ENCODE peak calls at places on chromosomes 16 and 17, in nine cellular contexts. B is COR-L47, O is HTR-8/SVneo, Z is SK-MEL-5, D is GM12864, X is spleen, J is breast epithelium, W is IMR-90, M is HEK293T. P is an unnamed sample.

GRCh38 chr16:84618428-84619102 is 687 bp upstream of the COTL1 start:
- DNase-seq in B (no peak), X (peak; percentile 81), W (peak; percentile 98), D (no peak), J (peak; percentile 42), O (peak; percentile 76), M (peak; percentile 50), Z (peak; percentile 95), P (no peak)

GRCh38 chr16:70271696-70272095 is 17.6 kb downstream of the AARS1 start:
- DNase-seq in B (no peak), J (no peak), X (no peak), Z (no peak), D (no peak), O (no peak), W (no peak), M (no peak), P (no peak)

GRCh38 chr16:474420-475122 is 49.1 kb downstream of the RAB11FIP3 start:
- DNase-seq in X (no peak), B (no peak), W (no peak), D (no peak), Z (peak; percentile 80), M (no peak), O (no peak), J (no peak), P (no peak)

GRCh38 chr16:13923703-13924298 is 3.8 kb downstream of the ERCC4 start:
- DNase-seq in D (no peak), O (peak; percentile 48), W (peak; percentile 67), Z (peak; percentile 55), X (no peak), M (peak; percentile 40), J (no peak), B (peak; percentile 23), P (peak; percentile 24)

GRCh38 chr16:2535644-2536021 is 2.2 kb upstream of the PDPK1 start:
- DNase-seq in W (peak; percentile 93), O (no peak), X (peak; percentile 78), M (no peak), D (no peak), J (no peak), B (no peak), Z (no peak), P (no peak)

GRCh38 chr17:81551458-81552243 is 502 bp downstream of the FAAP100 start:
- DNase-seq in X (peak; percentile 85), Z (peak; percentile 48), J (no peak), B (no peak), D (no peak), W (peak; percentile 16), M (peak; percentile 39), O (no peak), P (no peak)

GRCh38 chr17:35816723-35817122 is 7.4 kb downstream of the TAF15 start:
- DNase-seq in M (no peak), X (no peak), O (no peak), Z (no peak), J (no peak), B (no peak), W (no peak), D (no peak), P (no peak)

GRCh38 chr17:80832888-80833583 is 158.6 kb upstream of the CHMP6 start:
- DNase-seq in X (peak; percentile 90), O (peak; percentile 97), B (peak; percentile 94), D (peak; percentile 77), Z (peak; percentile 96), J (peak; percentile 86), M (peak; percentile 89), W (peak; percentile 99), P (peak; percentile 97)

GRCh38 chr17:63382826-63383225 is 63.3 kb downstream of the CYB561 start:
- DNase-seq in X (no peak), M (no peak), O (peak; percentile 24), Z (no peak), D (no peak), J (no peak), W (peak; percentile 71), B (no peak), P (no peak)

GRCh38 chr16:73404001-73404400 is 356.1 kb upstream of the ZFHX3 start:
- DNase-seq in D (no peak), O (no peak), W (no peak), J (no peak), M (no peak), X (no peak), B (no peak), Z (no peak), P (no peak)

GRCh38 chr16:78249056-78249455 is 149.6 kb downstream of the WWOX start:
- DNase-seq in D (no peak), O (no peak), X (no peak), J (no peak), B (no peak), W (no peak), Z (no peak), M (peak; percentile 31), P (no peak)

GRCh38 chr16:31464781-31465260 is 5.5 kb downstream of the ARMC5 start:
- DNase-seq in B (no peak), M (no peak), O (no peak), Z (no peak), D (no peak), J (no peak), W (no peak), X (peak; percentile 72), P (no peak)

GRCh38 chr17:16439867-16440351 is 24.5 kb downstream of the TRPV2 start:
- DNase-seq in W (no peak), J (no peak), B (no peak), D (no peak), O (no peak), Z (no peak), M (no peak), X (no peak), P (no peak)

GRCh38 chr16:34078697-34079096 is 619.3 kb downstream of the TP53TG3F start:
- DNase-seq in B (no peak), M (no peak), W (peak; percentile 65), D (peak; percentile 13), O (no peak), X (no peak), J (no peak), Z (no peak), P (no peak)

GRCh38 chr17:67891481-67892119 is 66.3 kb downstream of the BPTF start:
- DNase-seq in B (no peak), D (no peak), X (no peak), J (no peak), Z (peak; percentile 84), M (peak; percentile 46), O (peak; percentile 55), W (peak; percentile 85), P (no peak)

GRCh38 chr17:63039899-63040602 is 74.0 kb downstream of the TANC2 start:
- DNase-seq in B (peak; percentile 48), X (no peak), J (no peak), M (peak; percentile 10), Z (no peak), D (no peak), O (peak; percentile 22), W (peak; percentile 56), P (peak; percentile 39)

P was measured in NCI-H774.